ENCODE peak calls at places on chromosomes 6 and 20, in six cellular contexts. R is psoas muscle; J is CD8-positive, alpha-beta T cell; K is fibroblast of lung; A is stomach; B is left ventricle myocardium inferior. V is an unnamed sample.

GRCh38 chr6:127216821-127217789 is 49.6 kb upstream of the RNF146 start:
- DNase-seq in B (no peak), J (no peak), R (no peak), A (no peak), K (no peak), V (no peak)

GRCh38 chr6:87922947-87923330 is 124.7 kb upstream of the SPACA1 start:
- DNase-seq in J (no peak), B (no peak), A (no peak), K (no peak), R (no peak), V (no peak)

GRCh38 chr20:2314759-2315439 is 19.1 kb downstream of the TGM3 start:
- DNase-seq in B (peak; percentile 23), J (no peak), K (peak; percentile 1), R (peak; percentile 72), A (no peak), V (no peak)

GRCh38 chr6:160055378-160055777 is 66.2 kb upstream of the SLC22A1 start:
- DNase-seq in A (no peak), R (no peak), B (no peak), J (no peak), K (no peak), V (no peak)

GRCh38 chr20:31722388-31723281 is at the start of gene BCL2L1:
- DNase-seq in B (peak; percentile 88), A (peak; percentile 91), K (peak; percentile 86), J (peak; percentile 47), R (peak; percentile 88), V (peak; percentile 62)

GRCh38 chr6:158284340-158285210 is 27.7 kb upstream of the TULP4 start:
- DNase-seq in K (peak; percentile 97), A (no peak), B (no peak), J (no peak), R (no peak), V (no peak)

GRCh38 chr20:25000268-25000801 is 7.8 kb upstream of the APMAP start:
- DNase-seq in A (peak; percentile 96), B (peak; percentile 77), K (peak; percentile 25), J (no peak), R (peak; percentile 75), V (peak; percentile 95)

GRCh38 chr6:20608371-20608770 is 74.1 kb downstream of the CDKAL1 start:
- DNase-seq in K (no peak), A (no peak), B (no peak), J (no peak), R (no peak), V (no peak)

GRCh38 chr6:75531174-75531573 is 37.6 kb upstream of the FILIP1 start:
- DNase-seq in K (no peak), J (no peak), R (no peak), B (no peak), A (no peak), V (no peak)

GRCh38 chr6:6798430-6798829 is 209.9 kb downstream of the LY86 start:
- DNase-seq in R (no peak), A (peak; percentile 14), K (no peak), J (no peak), B (no peak), V (no peak)

GRCh38 chr6:138454976-138455706 is 44.2 kb downstream of the NHSL1 start:
- DNase-seq in A (peak; percentile 83), R (no peak), J (peak; percentile 52), K (no peak), B (no peak), V (no peak)

GRCh38 chr6:2108700-2109306 is 136.6 kb downstream of the GMDS start:
- DNase-seq in K (no peak), J (no peak), R (no peak), B (no peak), A (no peak), V (no peak)

GRCh38 chr20:37863289-37863688 is 39.6 kb upstream of the VSTM2L start:
- DNase-seq in K (no peak), R (no peak), B (no peak), J (no peak), A (no peak), V (no peak)

GRCh38 chr6:97068211-97068610 is 143.7 kb downstream of the KLHL32 start:
- DNase-seq in J (no peak), K (peak; percentile 64), A (no peak), R (no peak), B (no peak), V (no peak)

GRCh38 chr6:14596410-14596809 is 478.8 kb downstream of the CD83 start:
- DNase-seq in K (peak; percentile 63), B (no peak), A (peak; percentile 28), J (no peak), R (peak; percentile 31), V (no peak)

DNA sequence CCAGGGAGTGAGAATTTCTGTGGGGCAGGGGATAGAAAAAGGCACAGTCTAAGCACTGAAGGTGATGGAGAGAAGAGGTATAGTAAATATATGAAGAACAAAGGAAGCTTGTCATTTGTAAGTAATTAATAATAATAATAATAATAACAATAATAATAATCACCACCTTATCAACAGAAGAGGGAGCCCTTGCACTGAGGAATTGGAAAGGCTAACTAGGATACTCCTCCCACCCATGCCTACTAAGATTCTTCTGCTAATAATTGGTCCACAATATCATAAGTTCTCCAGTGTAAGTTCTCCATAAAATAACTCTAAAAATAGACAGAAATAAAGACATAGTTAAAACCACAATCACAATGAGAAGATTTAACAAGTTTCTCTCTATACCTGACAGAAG is 912 bp upstream of the OR12D3 start:
- DNase-seq in J (no peak), A (no peak), K (no peak), B (no peak), R (no peak), V (no peak)
- TF ChIP-seq CTCF in J (no peak), A (no peak), K (no peak), B (no peak), R (no peak), V (peak; percentile 9)

GRCh38 chr6:98794306-98794852 is 40.0 kb upstream of the POU3F2 start:
- DNase-seq in B (no peak), A (no peak), J (no peak), K (no peak), R (no peak), V (no peak)
- TF ChIP-seq CTCF in B (no peak), A (no peak), J (no peak), K (no peak), R (no peak), V (no peak)

DNA sequence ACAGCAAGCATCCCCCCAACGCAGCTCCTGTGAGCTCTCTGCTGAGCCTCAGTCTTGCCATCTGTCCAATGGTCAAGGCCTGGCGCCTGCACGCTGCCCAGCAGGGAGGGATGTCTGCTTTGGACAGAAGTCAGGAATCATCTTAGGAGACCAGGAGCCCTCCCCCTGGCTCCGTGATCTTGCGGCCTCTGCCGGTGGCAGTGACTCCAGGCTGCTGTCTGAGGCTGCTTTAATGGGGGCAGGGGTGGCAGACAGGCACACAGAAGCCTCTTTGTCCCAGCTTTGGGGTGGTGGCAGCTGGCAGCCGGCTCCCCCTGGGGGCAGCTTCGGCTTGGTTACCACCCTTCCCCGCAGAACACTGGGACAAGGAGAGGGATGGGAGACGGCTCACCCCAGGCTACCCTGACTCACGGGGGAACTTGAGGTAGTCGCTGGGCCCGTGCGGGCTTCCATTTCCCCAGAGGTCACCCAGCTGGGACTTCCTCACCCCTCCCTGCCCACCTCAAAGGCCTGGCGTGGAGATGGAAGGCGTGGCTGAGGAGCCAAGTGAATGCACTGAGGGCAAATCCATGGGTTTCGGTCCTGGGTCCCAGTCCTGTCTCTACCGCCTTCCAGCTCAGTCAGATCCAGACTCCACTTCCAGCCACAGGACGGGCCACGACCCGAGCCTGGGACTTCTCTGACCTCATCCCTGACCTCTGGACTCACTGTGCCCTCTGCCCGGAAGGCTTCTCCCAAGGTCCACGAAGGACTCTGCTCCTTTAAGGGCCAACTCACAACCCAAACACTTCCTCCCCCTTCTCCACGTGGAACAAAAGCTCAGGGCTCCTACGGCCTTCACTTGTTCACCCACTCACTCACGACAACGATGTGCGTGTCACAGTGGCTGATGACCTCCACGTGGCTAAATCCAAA is 14.8 kb downstream of the PEDS1 start:
- DNase-seq in A (no peak), R (peak; percentile 39), B (no peak), K (no peak), J (no peak), V (no peak)
- TF ChIP-seq CTCF in A (no peak), R (peak; percentile 5), B (peak; percentile 16), K (no peak), J (no peak), V (peak; percentile 3)

GRCh38 chr20:23361651-23362391 is at the start of gene GZF1:
- DNase-seq in A (peak; percentile 99), J (peak; percentile 98), K (peak; percentile 98), B (peak; percentile 98), R (peak; percentile 98), V (peak; percentile 91)
- TF ChIP-seq CTCF in A (peak; percentile 3), J (peak; percentile 11), K (no peak), B (peak; percentile 27), R (no peak), V (no peak)

GRCh38 chr20:43830883-43831282 is 83.8 kb upstream of the TOX2 start:
- DNase-seq in J (no peak), R (no peak), K (no peak), A (no peak), B (no peak), V (no peak)

GRCh38 chr20:43824699-43825402 is 89.8 kb upstream of the TOX2 start:
- DNase-seq in B (no peak), K (peak; percentile 64), J (no peak), R (no peak), A (no peak), V (peak; percentile 14)

GRCh38 chr20:43825635-43826034 is 89.0 kb upstream of the TOX2 start:
- DNase-seq in A (no peak), B (no peak), K (no peak), J (no peak), R (no peak), V (no peak)

GRCh38 chr20:43829951-43830690 is 84.5 kb upstream of the TOX2 start:
- DNase-seq in K (no peak), J (no peak), A (no peak), B (no peak), R (no peak), V (no peak)

GRCh38 chr20:43827940-43828562 is 86.6 kb upstream of the TOX2 start:
- DNase-seq in A (no peak), R (no peak), B (no peak), J (no peak), K (no peak), V (no peak)
- TF ChIP-seq CTCF in A (no peak), R (no peak), B (no peak), J (no peak), K (no peak), V (no peak)

DNA sequence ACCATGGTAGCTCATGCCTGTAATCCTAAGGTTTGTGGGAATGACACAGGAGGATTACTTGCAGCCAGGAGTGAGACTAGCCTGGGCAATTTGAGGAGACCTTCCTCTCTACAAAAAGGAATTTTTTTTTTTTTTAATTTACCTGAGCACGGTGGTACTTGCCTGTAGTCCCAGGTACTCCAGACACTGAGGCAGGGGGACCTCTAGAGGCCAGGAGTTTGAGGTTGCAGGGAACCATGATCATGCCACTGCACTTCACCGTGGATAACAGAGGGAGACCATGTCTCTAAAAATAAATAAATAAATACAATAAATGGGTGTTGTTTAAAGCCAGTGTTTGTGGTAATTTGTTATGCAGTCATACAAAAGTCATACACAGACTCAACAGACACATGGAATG is 2.4 kb upstream of the HLA-F start:
- DNase-seq in J (no peak), B (no peak), A (no peak), K (no peak), R (no peak), V (no peak)
- TF ChIP-seq CTCF in J (peak; percentile 27), B (no peak), A (no peak), K (no peak), R (no peak), V (peak; percentile 8)